ENCODE peak calls at places on chromosomes 6 and 20, in nine cellular contexts. A is ovary, X is astrocyte of the cerebellum, G is fibroblast of mammary gland, C is SJSA1, E is suprapubic skin, I is breast epithelium, D is skeletal muscle cell, Y is iPS DF 6.9. Q is an unnamed sample.

GRCh38 chr6:402901-403658 is 11.5 kb downstream of the IRF4 start:
- DNase-seq in A (no peak), X (no peak), G (no peak), C (no peak), E (no peak), I (no peak), D (no peak), Y (no peak), Q (no peak)

GRCh38 chr6:158374020-158374419 is 61.8 kb downstream of the TULP4 start:
- DNase-seq in A (no peak), X (no peak), G (no peak), C (no peak), E (no peak), I (no peak), D (no peak), Y (no peak), Q (no peak)

GRCh38 chr20:8132632-8133587 is 844 bp downstream of the PLCB1 start:
- DNase-seq in A (peak), X (no peak), G (peak), C (no peak), E (peak), I (peak), D (no peak), Y (no peak), Q (peak)

GRCh38 chr6:163422574-163422973 is 8.1 kb downstream of the QKI start:
- DNase-seq in A (no peak), X (no peak), G (no peak), C (no peak), E (no peak), I (no peak), D (no peak), Y (no peak), Q (no peak)

GRCh38 chr6:7939186-7939863 is 28.7 kb upstream of the TXNDC5 start:
- DNase-seq in A (no peak), X (no peak), G (peak), C (no peak), E (no peak), I (no peak), D (no peak), Y (no peak), Q (no peak)

GRCh38 chr6:1131285-1132079 is 180.4 kb upstream of the FOXQ1 start:
- DNase-seq in A (no peak), X (peak), G (peak), C (peak), E (no peak), I (no peak), D (peak), Y (no peak), Q (no peak)

GRCh38 chr20:1337441-1337840 is 8.5 kb upstream of the SDCBP2 start:
- DNase-seq in A (no peak), X (no peak), G (no peak), C (no peak), E (peak), I (no peak), D (no peak), Y (no peak), Q (no peak)

GRCh38 chr6:110320307-110320706 is 37.8 kb downstream of the METTL24 start:
- DNase-seq in A (no peak), X (no peak), G (no peak), C (no peak), E (no peak), I (no peak), D (no peak), Y (no peak), Q (no peak)

GRCh38 chr20:33994624-33994913 is 858 bp downstream of the RALY start:
- DNase-seq in A (no peak), X (no peak), G (no peak), C (no peak), E (no peak), I (no peak), D (no peak), Y (no peak), Q (no peak)

GRCh38 chr20:53940883-53941546 is 129.4 kb downstream of the BCAS1 start:
- DNase-seq in A (no peak), X (peak), G (peak), C (peak), E (no peak), I (no peak), D (no peak), Y (no peak), Q (no peak)

GRCh38 chr6:45835725-45836437 is 179.8 kb downstream of the CLIC5 start:
- DNase-seq in A (no peak), X (no peak), G (no peak), C (no peak), E (no peak), I (no peak), D (no peak), Y (no peak), Q (no peak)

GRCh38 chr6:123309130-123309529 is 313.1 kb downstream of the CLVS2 start:
- DNase-seq in A (no peak), X (no peak), G (no peak), C (no peak), E (no peak), I (no peak), D (no peak), Y (no peak), Q (no peak)

GRCh38 chr20:44582321-44583025 is at the start of gene PKIG:
- DNase-seq in A (peak), X (no peak), G (peak), C (peak), E (no peak), I (no peak), D (peak), Y (no peak), Q (no peak)

GRCh38 chr6:122715725-122716124 is 63.8 kb upstream of the FABP7 start:
- DNase-seq in A (no peak), X (no peak), G (peak), C (no peak), E (no peak), I (no peak), D (no peak), Y (no peak), Q (no peak)

GRCh38 chr6:108874470-108875160 is 26.4 kb downstream of the ARMC2 start:
- DNase-seq in A (peak), X (no peak), G (peak), C (no peak), E (no peak), I (no peak), D (peak), Y (no peak), Q (no peak)

GRCh38 chr20:57258055-57258454 is 8.4 kb downstream of the BMP7 start:
- DNase-seq in A (no peak), X (no peak), G (no peak), C (no peak), E (no peak), I (no peak), D (no peak), Y (no peak), Q (no peak)

GRCh38 chr6:54285595-54285994 is 22.6 kb upstream of the TINAG start:
- DNase-seq in A (no peak), X (no peak), G (peak), C (no peak), E (no peak), I (no peak), D (no peak), Y (no peak), Q (no peak)

GRCh38 chr6:95690328-95690727 is 113.0 kb downstream of the MANEA start:
- DNase-seq in A (no peak), X (no peak), G (no peak), C (no peak), E (no peak), I (no peak), D (no peak), Y (no peak), Q (no peak)

GRCh38 chr6:158255280-158255973 is 56.8 kb upstream of the TULP4 start:
- DNase-seq in A (no peak), X (no peak), G (no peak), C (no peak), E (no peak), I (no peak), D (no peak), Y (no peak), Q (no peak)

GRCh38 chr6:151539506-151540268 is 45.9 kb downstream of the CCDC170 start:
- DNase-seq in A (no peak), X (no peak), G (no peak), C (no peak), E (no peak), I (no peak), D (no peak), Y (no peak), Q (no peak)

GRCh38 chr20:56504373-56505005 is 20.1 kb upstream of the FAM209A start:
- DNase-seq in A (no peak), X (no peak), G (peak), C (no peak), E (no peak), I (no peak), D (no peak), Y (no peak), Q (no peak)

GRCh38 chr6:136251394-136251793 is 1.3 kb upstream of the MTFR2 start:
- DNase-seq in A (no peak), X (no peak), G (no peak), C (peak), E (no peak), I (no peak), D (no peak), Y (no peak), Q (no peak)
- H3K4me3 ChIP-seq in A (no peak), X (no peak), G (no peak), C (no peak), E (no peak), I (no peak), D (no peak), Y (no peak), Q (no peak)

DNA sequence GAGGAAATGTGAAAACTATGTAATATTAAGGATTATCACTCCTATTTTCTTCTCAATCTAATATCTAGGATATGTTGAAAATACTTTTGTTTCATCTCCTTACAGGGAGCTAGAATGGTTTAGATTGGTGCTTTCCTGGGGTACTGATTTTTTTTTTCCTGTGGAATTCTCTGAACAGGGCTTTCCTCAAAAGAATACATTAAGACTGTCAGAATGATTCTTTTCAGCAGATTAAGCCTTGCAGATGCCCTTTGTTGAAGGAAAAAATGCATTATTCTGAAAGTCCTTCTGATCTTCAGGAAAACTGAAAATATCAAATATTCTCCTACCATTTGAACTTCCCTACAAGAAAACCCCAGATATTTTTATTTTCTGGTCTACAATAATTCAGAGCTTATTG is 178.9 kb downstream of the SOX4 start:
- DNase-seq in A (no peak), X (no peak), G (no peak), C (no peak), E (no peak), I (no peak), D (no peak), Y (no peak), Q (no peak)
- H3K4me3 ChIP-seq in A (no peak), X (no peak), G (no peak), C (no peak), E (no peak), I (no peak), D (no peak), Y (no peak), Q (no peak)

DNA sequence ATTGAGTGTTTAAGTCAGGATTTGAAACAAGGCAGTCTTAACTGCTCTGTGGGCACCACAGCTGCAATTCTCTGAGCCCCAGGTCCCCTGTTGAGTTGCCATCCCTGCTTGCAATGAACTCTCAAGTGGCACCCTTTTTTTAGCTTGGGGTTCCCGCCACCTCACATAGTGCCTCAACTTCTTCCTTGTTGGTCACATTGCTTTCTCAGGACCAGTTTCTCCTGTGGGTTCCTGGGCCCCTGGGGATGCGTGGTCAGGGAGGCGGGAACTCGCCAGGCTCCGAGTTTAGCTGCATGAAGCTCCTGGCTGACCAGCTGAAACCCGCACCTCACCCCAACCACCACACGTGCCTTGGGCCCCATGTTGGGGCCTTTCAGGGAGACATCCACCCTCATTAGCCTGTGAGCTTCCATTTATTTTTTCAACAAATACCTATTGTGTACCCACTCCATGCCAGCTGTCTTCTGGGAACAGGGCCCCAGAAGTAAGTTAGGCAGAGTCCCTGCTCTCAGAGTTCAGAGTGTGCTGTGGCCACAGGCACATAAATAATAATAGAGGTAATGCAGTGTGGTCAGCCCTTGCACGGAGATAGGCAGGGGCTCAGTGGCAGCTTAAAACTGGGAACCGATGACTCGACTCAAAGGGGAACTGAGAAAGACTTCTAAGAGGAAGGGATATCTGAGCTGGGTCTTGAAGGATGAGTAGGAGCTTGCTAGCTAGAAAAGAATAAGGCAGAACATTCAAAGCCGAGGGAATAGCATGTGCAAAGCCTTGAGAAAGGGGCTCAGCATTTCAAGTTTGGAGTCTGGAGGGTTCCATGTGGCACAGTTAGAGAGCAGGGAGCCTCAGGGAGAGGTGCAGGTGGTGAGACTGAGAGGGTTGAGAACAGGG is 33.9 kb upstream of the FAM83D start:
- DNase-seq in A (no peak), X (no peak), G (no peak), C (no peak), E (no peak), I (no peak), D (no peak), Y (no peak), Q (no peak)
- H3K4me3 ChIP-seq in A (no peak), X (no peak), G (no peak), C (no peak), E (no peak), I (no peak), D (no peak), Y (no peak), Q (no peak)

GRCh38 chr20:46894579-46894958 is at the start of gene EYA2:
- DNase-seq in A (no peak), X (no peak), G (no peak), C (no peak), E (no peak), I (no peak), D (no peak), Y (no peak), Q (no peak)
- H3K4me3 ChIP-seq in A (peak), X (peak), G (no peak), C (no peak), E (peak), I (peak), D (peak), Y (peak), Q (peak)

DNA sequence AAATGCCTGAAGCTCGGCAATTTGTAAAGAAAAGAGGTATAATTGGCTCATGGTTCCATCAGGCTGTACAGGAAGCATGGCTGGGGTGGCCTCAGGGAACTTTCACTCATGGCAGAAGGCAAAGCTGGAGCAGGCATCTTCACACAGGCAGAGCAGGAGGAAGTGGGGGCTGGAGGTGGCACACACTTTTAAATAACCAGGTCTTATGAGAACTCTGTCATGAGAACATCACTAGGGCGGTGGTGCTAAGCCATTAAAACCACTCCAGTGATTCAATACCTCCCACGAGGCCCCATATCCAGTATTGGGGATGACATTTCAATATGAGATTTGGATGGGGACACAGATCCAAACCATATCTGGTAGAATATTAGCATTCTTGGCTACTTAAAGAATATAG is 345.2 kb downstream of the ARHGAP18 start:
- DNase-seq in A (no peak), X (no peak), G (no peak), C (no peak), E (no peak), I (no peak), D (no peak), Y (no peak), Q (no peak)
- H3K4me3 ChIP-seq in A (no peak), X (no peak), G (no peak), C (no peak), E (no peak), I (no peak), D (no peak), Y (no peak), Q (no peak)

DNA sequence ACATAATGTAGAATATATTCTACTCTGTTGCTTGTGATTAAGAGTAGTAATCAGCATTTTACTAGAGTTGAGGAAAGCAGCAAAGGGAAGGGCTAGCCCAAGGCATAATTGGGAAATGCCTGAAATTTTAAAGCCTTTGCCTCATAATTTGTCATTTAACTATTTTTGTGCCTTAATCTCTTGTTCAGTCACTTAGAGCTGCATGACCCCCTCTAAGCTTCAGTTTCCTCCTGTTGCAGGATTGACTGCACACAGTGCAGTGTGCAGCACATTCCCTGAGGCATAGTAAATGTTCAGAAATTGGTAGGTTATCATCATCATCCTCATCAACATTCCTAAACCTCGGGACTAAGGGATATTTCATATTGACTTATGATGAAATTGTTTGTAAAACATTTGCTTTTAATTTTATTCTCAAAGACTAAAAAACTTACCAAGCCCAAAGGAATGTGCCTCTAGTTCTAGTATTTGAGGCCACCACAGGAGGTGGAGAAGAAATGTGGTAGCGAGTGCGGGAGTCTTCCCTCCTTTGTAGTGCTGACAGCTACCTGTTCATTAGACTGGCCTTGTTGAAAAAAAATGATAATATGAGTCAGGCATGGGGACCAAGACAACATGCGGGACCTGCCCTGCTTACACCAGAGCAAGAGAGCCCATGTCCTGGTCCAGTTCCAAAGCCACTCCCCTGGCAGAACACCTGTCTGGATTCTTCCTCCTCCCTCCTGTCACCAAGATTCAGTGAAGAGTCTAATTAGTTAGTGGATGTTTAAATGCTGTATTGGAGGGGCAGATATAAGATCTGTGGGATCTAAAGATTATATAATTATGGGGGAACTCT is 14.9 kb upstream of the TENT5A start:
- DNase-seq in A (no peak), X (no peak), G (peak), C (peak), E (no peak), I (no peak), D (no peak), Y (no peak), Q (peak)
- H3K4me3 ChIP-seq in A (no peak), X (no peak), G (no peak), C (no peak), E (no peak), I (no peak), D (no peak), Y (no peak), Q (no peak)

GRCh38 chr6:167005350-167006159 is 6.4 kb downstream of the CEP43 start:
- DNase-seq in A (peak), X (no peak), G (peak), C (no peak), E (no peak), I (no peak), D (no peak), Y (no peak), Q (no peak)
- H3K4me3 ChIP-seq in A (no peak), X (no peak), G (no peak), C (no peak), E (no peak), I (peak), D (no peak), Y (no peak), Q (no peak)

DNA sequence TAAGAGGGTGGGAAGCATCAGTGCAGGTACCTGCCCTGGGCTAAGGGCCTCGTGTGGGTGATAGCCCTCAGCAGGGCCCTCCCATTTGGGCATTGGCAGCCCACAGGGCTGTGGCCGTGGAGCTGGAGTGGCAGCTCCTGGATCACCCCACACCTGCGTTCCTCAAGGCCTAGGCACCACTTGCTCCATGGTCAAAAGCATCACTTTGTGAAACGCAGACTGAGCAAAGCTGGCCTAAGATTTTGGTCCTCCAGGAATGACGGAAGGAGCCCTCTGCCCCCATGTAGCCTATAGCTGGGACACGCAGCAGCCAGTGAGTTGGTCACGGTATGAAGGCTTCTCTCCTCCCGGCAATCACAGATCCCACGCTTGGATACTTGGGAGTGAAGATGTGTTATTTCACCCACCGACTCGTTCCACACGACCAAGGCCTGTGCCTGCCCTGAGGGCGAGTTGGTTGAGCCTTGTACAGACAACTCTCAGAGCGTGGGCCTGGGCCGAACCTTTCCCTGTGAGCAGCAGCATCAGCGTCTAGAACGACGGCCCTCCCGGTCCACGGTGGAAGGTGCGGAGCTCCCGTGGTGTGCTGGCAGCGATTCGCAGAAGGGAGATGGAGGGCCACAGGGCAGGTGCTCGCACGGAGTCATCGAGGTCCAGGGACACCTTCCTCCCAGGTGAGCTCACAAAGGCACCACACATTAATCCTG is 39.7 kb downstream of the THBS2 start:
- DNase-seq in A (peak), X (no peak), G (no peak), C (peak), E (no peak), I (no peak), D (no peak), Y (no peak), Q (no peak)
- H3K4me3 ChIP-seq in A (no peak), X (no peak), G (no peak), C (no peak), E (no peak), I (peak), D (no peak), Y (no peak), Q (no peak)

GRCh38 chr6:71284785-71285184 is 3.8 kb upstream of the OGFRL1 start:
- DNase-seq in A (no peak), X (no peak), G (no peak), C (no peak), E (no peak), I (no peak), D (no peak), Y (no peak), Q (no peak)
- H3K4me3 ChIP-seq in A (no peak), X (no peak), G (no peak), C (no peak), E (no peak), I (no peak), D (no peak), Y (no peak), Q (no peak)